ENCODE peak calls at places on chromosomes 1 and 21, in nine cellular contexts. One of them, this sample, is unnamed.

GRCh38 chr1:243474906-243475305 is 219.1 kb downstream of the SDCCAG8 start:
- DNase-seq in HAP-1: no peak
- DNase-seq in brain microvascular endothelial cell: no peak
- DNase-seq in heart left ventricle: no peak
- DNase-seq in H7: peak; percentile 55
- DNase-seq in effector CD4-positive, alpha-beta T cell: no peak
- DNase-seq in AG04449: no peak
- DNase-seq in RWPE1: no peak
- DNase-seq in NCI-H1930: no peak
- DNase-seq in this sample: no peak

GRCh38 chr1:64790965-64791487 is 46.2 kb downstream of the RAVER2 start:
- DNase-seq in H7: no peak
- DNase-seq in AG04449: no peak
- DNase-seq in HAP-1: no peak
- DNase-seq in NCI-H1930: no peak
- DNase-seq in effector CD4-positive, alpha-beta T cell: no peak
- DNase-seq in heart left ventricle: no peak
- DNase-seq in brain microvascular endothelial cell: no peak
- DNase-seq in RWPE1: no peak
- DNase-seq in this sample: no peak

GRCh38 chr1:16145030-16145987 is 10.6 kb downstream of the EPHA2 start:
- DNase-seq in RWPE1: peak; percentile 96
- DNase-seq in brain microvascular endothelial cell: peak; percentile 93
- DNase-seq in HAP-1: no peak
- DNase-seq in AG04449: no peak
- DNase-seq in effector CD4-positive, alpha-beta T cell: no peak
- DNase-seq in heart left ventricle: peak; percentile 89
- DNase-seq in NCI-H1930: no peak
- DNase-seq in H7: peak; percentile 88
- DNase-seq in this sample: no peak

GRCh38 chr1:235329139-235329808 is 904 bp downstream of the GGPS1 start:
- DNase-seq in effector CD4-positive, alpha-beta T cell: peak; percentile 39
- DNase-seq in HAP-1: peak; percentile 26
- DNase-seq in H7: no peak
- DNase-seq in NCI-H1930: peak; percentile 35
- DNase-seq in RWPE1: peak; percentile 20
- DNase-seq in heart left ventricle: peak; percentile 15
- DNase-seq in brain microvascular endothelial cell: peak; percentile 51
- DNase-seq in AG04449: no peak
- DNase-seq in this sample: peak; percentile 47

GRCh38 chr1:217369996-217370551 is 260.8 kb downstream of the GPATCH2 start:
- DNase-seq in AG04449: no peak
- DNase-seq in H7: no peak
- DNase-seq in NCI-H1930: no peak
- DNase-seq in brain microvascular endothelial cell: no peak
- DNase-seq in HAP-1: no peak
- DNase-seq in RWPE1: peak; percentile 32
- DNase-seq in heart left ventricle: no peak
- DNase-seq in effector CD4-positive, alpha-beta T cell: no peak
- DNase-seq in this sample: no peak

GRCh38 chr21:41367598-41368360 is 6.0 kb downstream of the MX2 start:
- DNase-seq in NCI-H1930: no peak
- DNase-seq in heart left ventricle: no peak
- DNase-seq in AG04449: no peak
- DNase-seq in HAP-1: no peak
- DNase-seq in brain microvascular endothelial cell: no peak
- DNase-seq in effector CD4-positive, alpha-beta T cell: no peak
- DNase-seq in RWPE1: no peak
- DNase-seq in H7: no peak
- DNase-seq in this sample: no peak

GRCh38 chr1:87115317-87115885 is 201.0 kb downstream of the HS2ST1 start:
- DNase-seq in NCI-H1930: no peak
- DNase-seq in HAP-1: no peak
- DNase-seq in H7: no peak
- DNase-seq in RWPE1: peak; percentile 62
- DNase-seq in effector CD4-positive, alpha-beta T cell: no peak
- DNase-seq in brain microvascular endothelial cell: peak; percentile 20
- DNase-seq in heart left ventricle: no peak
- DNase-seq in AG04449: peak; percentile 85
- DNase-seq in this sample: no peak

GRCh38 chr1:151837197-151837596 is 2.4 kb downstream of the C2CD4D start:
- DNase-seq in RWPE1: no peak
- DNase-seq in HAP-1: no peak
- DNase-seq in brain microvascular endothelial cell: no peak
- DNase-seq in heart left ventricle: no peak
- DNase-seq in effector CD4-positive, alpha-beta T cell: peak; percentile 28
- DNase-seq in AG04449: no peak
- DNase-seq in NCI-H1930: no peak
- DNase-seq in H7: no peak
- DNase-seq in this sample: no peak

GRCh38 chr1:43858324-43858723 is 75.3 kb upstream of the ARTN start:
- DNase-seq in AG04449: peak; percentile 99
- DNase-seq in brain microvascular endothelial cell: peak; percentile 99
- DNase-seq in RWPE1: peak; percentile 76
- DNase-seq in heart left ventricle: no peak
- DNase-seq in HAP-1: no peak
- DNase-seq in H7: peak; percentile 62
- DNase-seq in effector CD4-positive, alpha-beta T cell: no peak
- DNase-seq in NCI-H1930: no peak
- DNase-seq in this sample: no peak

GRCh38 chr1:209249785-209250441 is 333.6 kb upstream of the CAMK1G start:
- DNase-seq in NCI-H1930: no peak
- DNase-seq in HAP-1: no peak
- DNase-seq in heart left ventricle: no peak
- DNase-seq in brain microvascular endothelial cell: no peak
- DNase-seq in H7: no peak
- DNase-seq in RWPE1: no peak
- DNase-seq in AG04449: no peak
- DNase-seq in effector CD4-positive, alpha-beta T cell: no peak
- DNase-seq in this sample: no peak